ENCODE peak calls at places on chromosome 9, in nine cellular contexts. One of them, this sample, is unnamed.

GRCh38 chr9:93911871-93912554 is 43.1 kb downstream of the BARX1 start:
- DNase-seq in RCC 7860: no peak
- DNase-seq in NT2/D1: no peak
- DNase-seq in activated T-cell treated with anti-CD3 and anti-CD28 coated beads, Interleukin-2, amount 50 U/mL, for 72 hours: no peak
- DNase-seq in gastrocnemius medialis: no peak
- DNase-seq in endothelial cell: no peak
- DNase-seq in GM13976: no peak
- DNase-seq in pancreas: no peak
- DNase-seq in fibroblast of the conjunctiva: no peak
- DNase-seq in this sample: no peak

GRCh38 chr9:131677445-131678180 is 62.3 kb downstream of the RAPGEF1 start:
- DNase-seq in pancreas: no peak
- DNase-seq in NT2/D1: no peak
- DNase-seq in gastrocnemius medialis: no peak
- DNase-seq in GM13976: no peak
- DNase-seq in activated T-cell treated with anti-CD3 and anti-CD28 coated beads, Interleukin-2, amount 50 U/mL, for 72 hours: no peak
- DNase-seq in RCC 7860: no peak
- DNase-seq in fibroblast of the conjunctiva: peak
- DNase-seq in endothelial cell: no peak
- DNase-seq in this sample: peak

GRCh38 chr9:15182755-15183154 is 124.3 kb downstream of the TTC39B start:
- DNase-seq in fibroblast of the conjunctiva: peak
- DNase-seq in NT2/D1: no peak
- DNase-seq in gastrocnemius medialis: no peak
- DNase-seq in activated T-cell treated with anti-CD3 and anti-CD28 coated beads, Interleukin-2, amount 50 U/mL, for 72 hours: no peak
- DNase-seq in endothelial cell: no peak
- DNase-seq in RCC 7860: no peak
- DNase-seq in GM13976: no peak
- DNase-seq in pancreas: no peak
- DNase-seq in this sample: no peak

GRCh38 chr9:128361981-128362646 is 9.1 kb upstream of the URM1 start:
- DNase-seq in GM13976: peak
- DNase-seq in endothelial cell: peak
- DNase-seq in NT2/D1: peak
- DNase-seq in gastrocnemius medialis: peak
- DNase-seq in fibroblast of the conjunctiva: peak
- DNase-seq in pancreas: peak
- DNase-seq in RCC 7860: peak
- DNase-seq in activated T-cell treated with anti-CD3 and anti-CD28 coated beads, Interleukin-2, amount 50 U/mL, for 72 hours: peak
- DNase-seq in this sample: peak

GRCh38 chr9:86036555-86036954 is 62.8 kb downstream of the GOLM1 start:
- DNase-seq in pancreas: no peak
- DNase-seq in fibroblast of the conjunctiva: no peak
- DNase-seq in GM13976: no peak
- DNase-seq in RCC 7860: no peak
- DNase-seq in activated T-cell treated with anti-CD3 and anti-CD28 coated beads, Interleukin-2, amount 50 U/mL, for 72 hours: no peak
- DNase-seq in gastrocnemius medialis: no peak
- DNase-seq in endothelial cell: no peak
- DNase-seq in NT2/D1: no peak
- DNase-seq in this sample: no peak

GRCh38 chr9:134960701-134961181 is 43.0 kb upstream of the FCN1 start:
- DNase-seq in GM13976: no peak
- DNase-seq in endothelial cell: no peak
- DNase-seq in fibroblast of the conjunctiva: no peak
- DNase-seq in activated T-cell treated with anti-CD3 and anti-CD28 coated beads, Interleukin-2, amount 50 U/mL, for 72 hours: no peak
- DNase-seq in pancreas: no peak
- DNase-seq in NT2/D1: no peak
- DNase-seq in gastrocnemius medialis: no peak
- DNase-seq in RCC 7860: no peak
- DNase-seq in this sample: no peak

GRCh38 chr9:81690251-81690851 is 1.0 kb upstream of the TLE1 start:
- DNase-seq in pancreas: peak
- DNase-seq in NT2/D1: no peak
- DNase-seq in gastrocnemius medialis: no peak
- DNase-seq in activated T-cell treated with anti-CD3 and anti-CD28 coated beads, Interleukin-2, amount 50 U/mL, for 72 hours: no peak
- DNase-seq in GM13976: no peak
- DNase-seq in fibroblast of the conjunctiva: no peak
- DNase-seq in endothelial cell: peak
- DNase-seq in RCC 7860: no peak
- DNase-seq in this sample: no peak

GRCh38 chr9:2726620-2727335 is 9.5 kb downstream of the KCNV2 start:
- DNase-seq in pancreas: no peak
- DNase-seq in activated T-cell treated with anti-CD3 and anti-CD28 coated beads, Interleukin-2, amount 50 U/mL, for 72 hours: no peak
- DNase-seq in NT2/D1: no peak
- DNase-seq in endothelial cell: no peak
- DNase-seq in gastrocnemius medialis: no peak
- DNase-seq in GM13976: no peak
- DNase-seq in RCC 7860: peak
- DNase-seq in fibroblast of the conjunctiva: no peak
- DNase-seq in this sample: no peak

GRCh38 chr9:76116913-76117312 is 226.4 kb downstream of the PCSK5 start:
- DNase-seq in RCC 7860: no peak
- DNase-seq in gastrocnemius medialis: no peak
- DNase-seq in NT2/D1: no peak
- DNase-seq in endothelial cell: no peak
- DNase-seq in pancreas: no peak
- DNase-seq in fibroblast of the conjunctiva: peak
- DNase-seq in activated T-cell treated with anti-CD3 and anti-CD28 coated beads, Interleukin-2, amount 50 U/mL, for 72 hours: no peak
- DNase-seq in GM13976: no peak
- DNase-seq in this sample: no peak

GRCh38 chr9:109329274-109330258 is 8.7 kb upstream of the EPB41L4B start:
- DNase-seq in pancreas: peak
- DNase-seq in NT2/D1: no peak
- DNase-seq in fibroblast of the conjunctiva: no peak
- DNase-seq in endothelial cell: no peak
- DNase-seq in gastrocnemius medialis: no peak
- DNase-seq in RCC 7860: no peak
- DNase-seq in GM13976: no peak
- DNase-seq in activated T-cell treated with anti-CD3 and anti-CD28 coated beads, Interleukin-2, amount 50 U/mL, for 72 hours: no peak
- DNase-seq in this sample: no peak

This sample was measured in HFF-Myc.